ENCODE peak calls at places on chromosomes 7 and 10, in seven cellular contexts. M, W, D, O, C, J and A are unnamed samples.

GRCh38 chr10:70935631-70936030 is 47.3 kb upstream of the PCBD1 start:
- DNase-seq in M (no peak), W (no peak), D (no peak), O (no peak), C (no peak), J (no peak), A (no peak)

GRCh38 chr7:19754521-19755116 is 18.8 kb downstream of the TMEM196 start:
- DNase-seq in M (no peak), W (no peak), D (no peak), O (peak; percentile 7), C (peak; percentile 36), J (no peak), A (no peak)

GRCh38 chr7:155942226-155942950 is 130.1 kb upstream of the SHH start:
- DNase-seq in M (no peak), W (no peak), D (no peak), O (no peak), C (no peak), J (no peak), A (no peak)

GRCh38 chr7:28941633-28942032 is 16.5 kb downstream of the TRIL start:
- DNase-seq in M (no peak), W (no peak), D (no peak), O (no peak), C (no peak), J (no peak), A (no peak)

GRCh38 chr7:70387197-70387596 is 744.7 kb upstream of the GALNT17 start:
- DNase-seq in M (no peak), W (no peak), D (no peak), O (no peak), C (no peak), J (no peak), A (no peak)

GRCh38 chr7:98621573-98622482 is 4.7 kb downstream of the NPTX2 start:
- DNase-seq in M (no peak), W (no peak), D (no peak), O (no peak), C (no peak), J (no peak), A (no peak)

GRCh38 chr7:41110186-41110585 is 592.7 kb downstream of the INHBA start:
- DNase-seq in M (no peak), W (no peak), D (no peak), O (no peak), C (no peak), J (no peak), A (no peak)

GRCh38 chr10:86594535-86594934 is 59.8 kb upstream of the OPN4 start:
- DNase-seq in M (no peak), W (no peak), D (no peak), O (peak; percentile 68), C (no peak), J (no peak), A (no peak)

GRCh38 chr7:108263364-108263951 is 133.3 kb upstream of the LAMB4 start:
- DNase-seq in M (no peak), W (no peak), D (no peak), O (no peak), C (peak; percentile 98), J (no peak), A (no peak)

GRCh38 chr7:132687016-132687415 is 110.7 kb upstream of the PLXNA4 start:
- DNase-seq in M (no peak), W (no peak), D (no peak), O (no peak), C (no peak), J (no peak), A (no peak)

GRCh38 chr10:108303149-108303548 is 1138.6 kb upstream of the SORCS1 start:
- DNase-seq in M (no peak), W (no peak), D (no peak), O (no peak), C (no peak), J (no peak), A (no peak)

GRCh38 chr7:92608380-92609322 is 18.5 kb upstream of the FAM133B start:
- DNase-seq in M (no peak), W (no peak), D (peak; percentile 27), O (no peak), C (peak; percentile 16), J (peak; percentile 87), A (no peak)

GRCh38 chr10:119131512-119132240 is 27.8 kb downstream of the DENND10 start:
- DNase-seq in M (no peak), W (peak; percentile 48), D (no peak), O (no peak), C (no peak), J (no peak), A (no peak)

GRCh38 chr10:102287991-102288390 is 42.7 kb downstream of the GBF1 start:
- DNase-seq in M (no peak), W (no peak), D (no peak), O (no peak), C (no peak), J (no peak), A (no peak)

GRCh38 chr7:150875791-150876190 is 23.5 kb downstream of the AOC1 start:
- DNase-seq in M (no peak), W (no peak), D (no peak), O (no peak), C (no peak), J (no peak), A (no peak)

GRCh38 chr10:119209050-119209735 is 1.8 kb downstream of the GRK5 start:
- DNase-seq in M (peak; percentile 27), W (peak; percentile 50), D (peak; percentile 54), O (peak; percentile 67), C (peak; percentile 4), J (peak; percentile 69), A (peak; percentile 81)

GRCh38 chr10:120732067-120732466 is 119.1 kb upstream of the WDR11 start:
- DNase-seq in M (no peak), W (no peak), D (no peak), O (no peak), C (no peak), J (no peak), A (no peak)

GRCh38 chr7:108771853-108772252 is 202.2 kb downstream of the DNAJB9 start:
- DNase-seq in M (no peak), W (no peak), D (no peak), O (no peak), C (no peak), J (no peak), A (no peak)

GRCh38 chr10:91034042-91034441 is 113.2 kb upstream of the ANKRD1 start:
- DNase-seq in M (no peak), W (no peak), D (no peak), O (no peak), C (no peak), J (no peak), A (no peak)

GRCh38 chr10:8051851-8052257 is 2.6 kb upstream of the GATA3 start:
- DNase-seq in M (no peak), W (no peak), D (no peak), O (no peak), C (no peak), J (no peak), A (peak; percentile 63)

GRCh38 chr10:102368072-102368471 is 27.4 kb upstream of the NFKB2 start:
- DNase-seq in M (no peak), W (no peak), D (peak; percentile 11), O (no peak), C (no peak), J (no peak), A (no peak)

GRCh38 chr7:55065511-55066229 is 46.9 kb downstream of the EGFR start:
- DNase-seq in M (no peak), W (no peak), D (no peak), O (peak; percentile 69), C (no peak), J (no peak), A (no peak)

GRCh38 chr10:78749200-78749599 is 319.6 kb upstream of the ZMIZ1 start:
- DNase-seq in M (no peak), W (no peak), D (no peak), O (no peak), C (no peak), J (no peak), A (no peak)